ENCODE peak calls at places on chromosomes 4 and X, in ten cellular contexts. H is uterus, C is IMR-90, Y is body of pancreas, P is testis, Z is HCT116, O is upper lobe of left lung, T is breast epithelium, N is heart left ventricle, R is suprapubic skin. L is an unnamed sample. For H3K36me3, the result is how much of the 10 kb centered on the place peaks cover.

GRCh38 chr4:163959932-163960331 is 465.4 kb downstream of the TMA16 start:
- DNase-seq in H (no peak), C (no peak), Y (no peak), P (no peak), Z (no peak), O (no peak), T (no peak), N (no peak), R (no peak), L (no peak)

GRCh38 chrX:139831689-139832456 is 101.0 kb downstream of the ATP11C start:
- DNase-seq in H (no peak), C (peak), Y (peak), P (peak), Z (no peak), O (no peak), T (no peak), N (no peak), R (no peak), L (no peak)

GRCh38 chr4:77025643-77026321 is 50.0 kb downstream of the CCNI start:
- DNase-seq in H (no peak), C (peak), Y (no peak), P (no peak), Z (no peak), O (no peak), T (no peak), N (no peak), R (no peak), L (no peak)

GRCh38 chr4:3524920-3525319 is 7.3 kb downstream of the LRPAP1 start:
- DNase-seq in H (no peak), C (no peak), Y (no peak), P (peak), Z (no peak), O (no peak), T (no peak), N (no peak), R (no peak), L (no peak)

GRCh38 chr4:186226521-186227189 is 652 bp upstream of the KLKB1 start:
- DNase-seq in H (no peak), C (no peak), Y (no peak), P (no peak), Z (no peak), O (no peak), T (no peak), N (no peak), R (no peak), L (no peak)

GRCh38 chr4:143512978-143513313 is 556 bp upstream of the SMARCA5 start:
- DNase-seq in H (no peak), C (no peak), Y (no peak), P (no peak), Z (no peak), O (no peak), T (no peak), N (no peak), R (no peak), L (no peak)

GRCh38 chr4:153530284-153530995 is 64.3 kb downstream of the TMEM131L start:
- DNase-seq in H (no peak), C (no peak), Y (no peak), P (no peak), Z (no peak), O (no peak), T (no peak), N (no peak), R (no peak), L (no peak)

GRCh38 chr4:183101956-183102480 is 3.0 kb downstream of the WWC2 start:
- DNase-seq in H (no peak), C (no peak), Y (no peak), P (no peak), Z (no peak), O (no peak), T (no peak), N (no peak), R (no peak), L (no peak)

GRCh38 chr4:85452073-85452764 is 22.7 kb upstream of the ARHGAP24 start:
- DNase-seq in H (no peak), C (no peak), Y (no peak), P (no peak), Z (no peak), O (no peak), T (no peak), N (no peak), R (no peak), L (no peak)

GRCh38 chrX:49192722-49193328 is 6.7 kb upstream of the PRICKLE3 start:
- DNase-seq in H (no peak), C (peak), Y (peak), P (peak), Z (no peak), O (no peak), T (no peak), N (no peak), R (no peak), L (no peak)

GRCh38 chr4:105683038-105683437 is 25.5 kb downstream of the INTS12 start:
- DNase-seq in H (no peak), C (no peak), Y (peak), P (no peak), Z (no peak), O (no peak), T (peak), N (no peak), R (no peak), L (no peak)

GRCh38 chr4:80027611-80028010 is 45.4 kb downstream of the ANTXR2 start:
- DNase-seq in H (no peak), C (peak), Y (no peak), P (no peak), Z (no peak), O (no peak), T (no peak), N (no peak), R (no peak), L (no peak)
- H3K36me3 ChIP-seq in H (under half), C (under half), Y (under half), P (under half), Z (under half), O (under half), T (under half), N (half or more), R (under half), L (under half)

GRCh38 chrX:7586126-7586525 is 256.8 kb upstream of the VCX start:
- DNase-seq in H (no peak), C (peak), Y (no peak), P (no peak), Z (no peak), O (no peak), T (no peak), N (no peak), R (no peak), L (no peak)
- TF ChIP-seq CTCF in H (no peak), C (peak), Y (no peak), P (peak), Z (no peak), O (no peak), T (no peak), N (peak), R (no peak), L (no peak)

GRCh38 chr4:107991945-107992625 is 2.4 kb downstream of the HADH start:
- DNase-seq in H (no peak), C (peak), Y (no peak), P (no peak), Z (no peak), O (no peak), T (no peak), N (no peak), R (no peak), L (no peak)
- TF ChIP-seq POLR2A in H (no peak), C (no peak), Y (no peak), P (no peak), Z (no peak), O (no peak), T (no peak), N (no peak), R (no peak), L (no peak)

GRCh38 chr4:124304936-124305335 is 407.6 kb downstream of the ANKRD50 start:
- DNase-seq in H (no peak), C (no peak), Y (no peak), P (no peak), Z (no peak), O (no peak), T (no peak), N (no peak), R (no peak), L (no peak)

GRCh38 chr4:124306352-124306751 is 406.2 kb downstream of the ANKRD50 start:
- DNase-seq in H (no peak), C (no peak), Y (no peak), P (no peak), Z (no peak), O (no peak), T (no peak), N (no peak), R (no peak), L (no peak)

GRCh38 chr4:124307143-124307542 is 405.4 kb downstream of the ANKRD50 start:
- DNase-seq in H (no peak), C (no peak), Y (no peak), P (no peak), Z (no peak), O (no peak), T (no peak), N (no peak), R (no peak), L (no peak)
- H3K36me3 ChIP-seq in H (under half), C (under half), Y (under half), P (under half), Z (under half), O (under half), T (under half), N (under half), R (under half), L (under half)

DNA sequence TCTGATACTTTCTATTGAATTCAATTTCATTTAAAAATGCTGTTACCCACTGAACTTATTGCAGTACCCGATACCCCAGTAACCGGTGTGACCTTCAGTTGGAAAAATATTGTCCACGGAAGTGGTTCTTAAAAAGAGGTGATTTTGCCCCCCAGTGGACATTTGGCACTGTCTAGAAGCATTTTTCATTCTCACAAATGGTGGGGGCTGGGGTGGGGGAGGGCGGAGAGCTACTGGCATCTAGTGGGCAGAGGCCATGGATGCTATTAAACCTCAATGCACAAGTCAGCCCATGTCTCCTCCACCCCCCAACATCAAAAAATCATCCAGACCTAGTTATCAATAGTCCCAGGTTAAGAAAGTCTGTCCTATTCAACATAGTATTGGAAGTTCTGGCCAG is 19.6 kb upstream of the CHM start:
- DNase-seq in H (no peak), C (no peak), Y (no peak), P (no peak), Z (no peak), O (no peak), T (no peak), N (no peak), R (no peak), L (no peak)
- TF ChIP-seq CTCF in H (no peak), C (no peak), Y (no peak), P (no peak), Z (peak), O (no peak), T (no peak), N (no peak), R (no peak), L (no peak)

GRCh38 chr4:184648220-184649025 is 824 bp downstream of the CASP3 start:
- DNase-seq in H (peak), C (peak), Y (peak), P (peak), Z (no peak), O (peak), T (peak), N (peak), R (peak), L (peak)

GRCh38 chr4:184647391-184648101 is 1.7 kb downstream of the CASP3 start:
- DNase-seq in H (no peak), C (peak), Y (no peak), P (no peak), Z (no peak), O (no peak), T (no peak), N (no peak), R (no peak), L (no peak)

GRCh38 chr4:184649971-184650855 is 675 bp downstream of the PRIMPOL start:
- DNase-seq in H (no peak), C (peak), Y (peak), P (peak), Z (no peak), O (no peak), T (no peak), N (no peak), R (no peak), L (peak)

GRCh38 chr4:184651899-184652298 is 2.4 kb downstream of the PRIMPOL start:
- DNase-seq in H (no peak), C (no peak), Y (no peak), P (no peak), Z (no peak), O (no peak), T (no peak), N (no peak), R (no peak), L (no peak)

DNA sequence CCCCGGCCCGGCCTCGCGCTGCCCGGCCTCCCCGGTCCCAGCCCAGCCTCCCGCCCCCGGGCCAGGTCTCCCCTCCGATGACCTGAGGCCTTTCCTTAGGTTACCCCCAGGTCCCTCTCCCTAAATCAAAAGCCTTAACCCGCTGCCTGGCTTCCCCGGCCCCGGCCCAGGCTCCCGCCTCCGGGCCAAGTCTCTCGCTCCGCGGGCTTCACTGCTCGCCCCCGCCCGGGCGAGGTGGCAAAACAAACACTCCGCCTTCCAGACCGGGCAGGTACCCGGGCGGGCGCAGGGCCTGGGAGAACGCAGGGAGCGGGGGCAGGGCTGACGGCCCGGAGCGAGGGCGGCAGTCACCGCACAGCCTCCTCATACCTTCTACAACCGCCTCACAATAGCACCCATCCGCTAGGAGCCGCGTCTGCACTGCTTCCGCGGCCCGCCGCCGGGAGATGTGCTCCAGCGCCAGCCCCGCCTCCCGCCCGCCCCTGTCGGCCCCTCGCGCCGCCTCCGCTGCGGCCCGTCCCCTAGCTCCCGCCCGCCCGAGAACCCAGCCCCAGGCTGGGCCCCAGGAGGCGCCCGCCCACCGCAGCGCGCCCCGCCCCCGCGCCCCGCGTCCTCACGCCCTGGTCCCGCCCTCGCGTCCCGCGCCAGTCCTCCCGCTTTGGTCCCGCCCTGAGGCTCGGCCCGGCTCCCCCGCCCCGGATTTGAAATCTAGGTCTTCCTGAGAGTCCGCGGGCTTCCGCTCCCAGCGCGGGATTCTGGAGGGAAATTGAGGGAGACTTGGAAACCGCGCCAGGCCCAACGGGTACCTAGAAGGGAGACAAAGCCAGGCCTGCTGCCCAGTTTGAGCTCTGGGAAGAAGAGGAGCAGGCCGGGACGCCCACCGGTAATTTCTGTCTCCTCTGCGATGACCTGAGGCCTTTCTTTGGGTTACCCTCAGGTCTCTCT is at the start of the genes CASP3 and PRIMPOL:
- DNase-seq in H (peak), C (peak), Y (peak), P (peak), Z (peak), O (peak), T (peak), N (peak), R (peak), L (peak)
- TF ChIP-seq POLR2A in H (peak), C (peak), Y (peak), P (no peak), Z (peak), O (peak), T (peak), N (no peak), R (peak), L (peak)

L was measured in gastrocnemius medialis.